ENCODE peak calls at places on chromosomes 5 and 9, in four cellular contexts. Z is iPS DF 6.9, T is foreskin fibroblast, B is SJSA1. N is an unnamed sample.
A peak's percentile ranks its signal among the peaks of the same experiment; 100 is the strongest.

GRCh38 chr5:1524799-1525623 is 1.3 kb upstream of the LPCAT1 start:
- DNase-seq in B (peak; percentile 49), T (no peak), Z (no peak), N (peak; percentile 4)

GRCh38 chr5:98982880-98983279 is 54.1 kb upstream of the CHD1 start:
- DNase-seq in B (no peak), Z (no peak), T (no peak), N (no peak)

GRCh38 chr5:160188151-160188967 is 40.9 kb upstream of the FABP6 start:
- DNase-seq in B (peak; percentile 63), T (peak; percentile 76), Z (no peak), N (peak; percentile 75)

GRCh38 chr5:65190328-65191053 is 291.2 kb downstream of the ADAMTS6 start:
- DNase-seq in T (peak; percentile 98), Z (no peak), B (no peak), N (no peak)

GRCh38 chr9:6907772-6908381 is 150.1 kb downstream of the KDM4C start:
- DNase-seq in B (no peak), Z (no peak), T (peak; percentile 71), N (no peak)

GRCh38 chr5:160023883-160024635 is 15.1 kb downstream of the TTC1 start:
- DNase-seq in T (no peak), B (no peak), Z (no peak), N (no peak)

GRCh38 chr9:89996717-89997116 is 391.9 kb downstream of the GADD45G start:
- DNase-seq in Z (no peak), B (no peak), T (no peak), N (peak; percentile 22)

GRCh38 chr5:82092-82491 is 9.9 kb upstream of the PLEKHG4B start:
- DNase-seq in T (no peak), B (peak; percentile 85), Z (no peak), N (no peak)

GRCh38 chr5:69505306-69505705 is 12.7 kb downstream of the OCLN start:
- DNase-seq in T (no peak), Z (no peak), B (no peak), N (no peak)

GRCh38 chr5:2744485-2744884 is 7.0 kb downstream of the IRX2 start:
- DNase-seq in B (no peak), T (no peak), Z (no peak), N (no peak)

DNA sequence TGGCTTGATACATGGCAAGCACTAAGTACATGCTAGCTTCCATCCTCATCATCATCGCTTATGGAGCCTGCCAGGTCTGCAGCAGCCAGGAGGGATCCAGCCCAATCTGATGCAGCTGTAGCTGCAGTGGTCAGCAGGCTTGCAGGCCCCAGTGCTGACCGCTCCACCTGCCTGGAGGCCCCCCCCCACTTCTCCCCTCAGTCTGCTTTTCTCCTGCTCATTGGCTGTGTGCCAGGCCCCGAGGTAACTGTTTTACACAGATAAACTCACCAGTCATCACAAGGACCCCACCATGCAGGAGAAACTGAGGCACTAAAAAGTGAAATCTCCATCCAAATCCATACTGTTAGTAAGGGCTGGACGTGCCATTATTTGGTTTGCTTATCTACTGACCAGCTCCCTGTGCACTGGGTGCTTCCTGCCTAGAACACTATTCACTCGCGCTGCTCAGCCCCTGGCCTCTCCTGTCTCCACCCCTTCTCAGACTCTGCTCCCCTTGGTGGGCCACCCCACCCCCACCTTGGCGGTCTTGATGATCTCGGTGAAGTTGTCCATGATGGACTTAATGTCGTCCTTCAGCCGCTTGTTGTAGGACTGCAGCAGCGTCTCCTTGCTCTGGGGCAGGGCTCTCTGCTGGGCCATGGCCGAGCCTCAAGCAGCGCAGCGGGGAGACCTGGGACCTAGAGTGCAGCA is 1.8 kb downstream of the MED22 start:
- DNase-seq in B (no peak), Z (no peak), T (no peak), N (no peak)
- H3K4me3 ChIP-seq in B (peak overlapping the region; percentile 93), Z (no peak overlapping the region), T (peak overlapping the region; percentile 93), N (peak overlapping the region; percentile 97)

GRCh38 chr9:100394819-100395218 is 32.1 kb upstream of the MSANTD3 start:
- DNase-seq in T (peak; percentile 15), B (no peak), Z (no peak), N (no peak)
- H3K4me3 ChIP-seq in T (no peak overlapping the region), B (no peak overlapping the region), Z (no peak overlapping the region), N (no peak overlapping the region)

DNA sequence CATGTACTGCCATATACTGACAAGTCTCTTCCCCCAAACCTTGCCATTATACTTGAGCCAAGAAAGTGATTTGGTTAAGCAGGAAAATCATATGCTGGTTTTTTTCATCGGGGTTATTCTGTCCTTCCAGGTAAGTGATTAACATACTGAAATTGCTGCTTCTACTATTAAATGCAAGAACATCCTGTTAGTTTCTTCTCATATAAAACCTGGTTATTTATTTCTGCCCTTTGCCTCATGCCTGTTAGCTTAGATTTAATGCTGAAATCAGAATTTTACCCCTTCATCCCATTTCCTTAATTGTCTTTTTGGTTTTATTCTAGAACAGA is 133.0 kb downstream of the NFIB start:
- DNase-seq in T (no peak), B (no peak), Z (no peak), N (no peak)
- H3K4me3 ChIP-seq in T (no peak overlapping the region), B (no peak overlapping the region), Z (no peak overlapping the region), N (no peak overlapping the region)

GRCh38 chr9:99120256-99120655 is 15.3 kb downstream of the TGFBR1 start:
- DNase-seq in B (no peak), T (no peak), Z (no peak), N (no peak)

GRCh38 chr9:99121604-99122003 is 16.7 kb downstream of the TGFBR1 start:
- DNase-seq in B (no peak), T (no peak), Z (no peak), N (no peak)

GRCh38 chr9:99115947-99116543 is 11.1 kb downstream of the TGFBR1 start:
- DNase-seq in Z (no peak), B (no peak), T (peak; percentile 45), N (no peak)

GRCh38 chr9:99114846-99115500 is 10.1 kb downstream of the TGFBR1 start:
- DNase-seq in T (no peak), B (no peak), Z (no peak), N (no peak)

GRCh38 chr9:99118782-99119466 is 14.0 kb downstream of the TGFBR1 start:
- DNase-seq in T (no peak), B (no peak), Z (no peak), N (no peak)
- H3K4me3 ChIP-seq in T (no peak overlapping the region), B (no peak overlapping the region), Z (no peak overlapping the region), N (no peak overlapping the region)

DNA sequence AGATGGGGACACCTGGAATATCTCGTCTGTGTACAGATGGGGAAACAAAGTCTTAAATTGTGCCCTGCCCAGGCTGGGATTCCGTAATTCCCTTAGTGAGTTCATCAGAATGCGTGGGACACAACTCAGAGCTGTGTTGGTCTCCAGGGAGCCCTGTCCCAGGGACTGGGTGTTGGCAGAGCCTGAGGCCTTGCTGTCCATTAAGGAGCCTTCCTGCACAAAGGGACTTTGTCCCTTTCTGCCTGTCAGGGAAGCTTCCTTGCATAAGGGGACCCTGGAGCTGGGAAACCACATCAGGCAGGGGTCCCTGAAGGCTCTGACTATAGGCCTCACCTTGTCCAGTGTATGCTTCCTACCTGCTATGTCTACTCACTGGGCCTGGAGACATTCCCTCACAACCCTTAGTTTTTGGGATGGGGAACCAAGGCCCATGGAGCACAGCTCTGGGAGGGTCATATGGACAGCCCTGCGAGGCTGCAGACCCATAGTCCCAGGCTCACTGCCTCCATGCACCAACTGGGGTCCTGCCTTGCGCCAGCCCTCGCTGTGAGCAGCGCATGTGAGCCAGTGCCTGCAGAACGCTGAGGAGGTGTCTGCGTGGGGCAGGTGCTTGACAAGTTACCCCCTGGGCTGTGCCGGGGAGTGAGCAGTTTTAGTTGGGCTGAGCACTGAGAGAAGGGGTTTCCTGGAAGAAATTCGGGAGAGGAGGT is 1.6 kb downstream of the CARD19 start:
- DNase-seq in T (peak; percentile 45), Z (no peak), B (no peak), N (no peak)
- H3K4me3 ChIP-seq in T (peak overlapping the region; percentile 66), Z (no peak overlapping the region), B (no peak overlapping the region), N (peak overlapping the region; percentile 76)